ENCODE peak calls at places on chromosomes 13 and 19, in seven cellular contexts. Q, S, M, R, A, G and C are unnamed samples.

GRCh38 chr13:29595380-29596063 is at the start of gene SLC7A1:
- DNase-seq in A (peak), Q (peak), R (no peak), G (peak), S (peak), M (peak), C (peak)

GRCh38 chr13:113369881-113370280 is 6.0 kb upstream of the GRTP1 start:
- DNase-seq in R (no peak), M (no peak), G (no peak), A (no peak), S (no peak), Q (no peak), C (no peak)

GRCh38 chr19:57816652-57817051 is 1.9 kb upstream of the ZNF552 start:
- DNase-seq in G (peak), M (no peak), R (no peak), S (no peak), Q (no peak), A (no peak), C (no peak)

GRCh38 chr13:48975926-48976676 is 389 bp downstream of the FNDC3A start:
- DNase-seq in G (peak), R (peak), Q (peak), M (peak), A (peak), S (peak), C (peak)

GRCh38 chr19:18157465-18158063 is 4.6 kb downstream of the PIK3R2 start:
- DNase-seq in A (no peak), Q (no peak), S (no peak), R (no peak), M (no peak), G (no peak), C (peak)

GRCh38 chr13:111114362-111115050 is 604 bp upstream of the ARHGEF7 start:
- DNase-seq in G (peak), Q (no peak), A (no peak), R (no peak), S (no peak), M (peak), C (peak)

GRCh38 chr19:38665950-38666661 is 18.7 kb downstream of the ACTN4 start:
- DNase-seq in R (no peak), M (peak), A (no peak), Q (peak), S (peak), G (peak), C (no peak)

GRCh38 chr13:44432595-44432994 is 59.0 kb downstream of the SERP2 start:
- DNase-seq in S (no peak), A (no peak), M (peak), R (no peak), Q (no peak), G (no peak), C (no peak)

GRCh38 chr19:1912760-1913505 is 7.7 kb downstream of the ADAT3 start:
- DNase-seq in G (no peak), A (no peak), R (no peak), S (no peak), M (no peak), Q (no peak), C (no peak)

GRCh38 chr13:112233716-112234115 is 142.4 kb upstream of the SPACA7 start:
- DNase-seq in R (no peak), A (no peak), G (no peak), Q (no peak), S (no peak), M (no peak), C (no peak)

GRCh38 chr13:82259284-82259683 is 1623.0 kb downstream of the SLITRK1 start:
- DNase-seq in S (no peak), G (no peak), Q (no peak), R (no peak), A (no peak), M (no peak), C (no peak)

GRCh38 chr19:44907613-44908012 is 2.0 kb downstream of the APOE start:
- DNase-seq in S (peak), A (no peak), Q (no peak), G (no peak), M (no peak), R (no peak), C (no peak)

GRCh38 chr13:23628250-23628649 is 58.0 kb downstream of the TNFRSF19 start:
- DNase-seq in Q (no peak), G (no peak), A (no peak), R (no peak), S (no peak), M (no peak), C (no peak)

GRCh38 chr19:52566588-52566987 is 3.5 kb upstream of the ZNF701 start:
- DNase-seq in M (peak), G (peak), S (peak), A (peak), Q (no peak), R (peak), C (no peak)

GRCh38 chr13:59477011-59477410 is 686.7 kb downstream of the DIAPH3 start:
- DNase-seq in M (no peak), S (no peak), G (peak), R (no peak), Q (no peak), A (peak), C (no peak)
- TF ChIP-seq CTCF in M (peak), S (peak), G (peak), R (peak), Q (peak), A (peak), C (peak)

GRCh38 chr19:6393982-6394412 is 1.0 kb upstream of the GTF2F1 start:
- DNase-seq in M (no peak), S (no peak), R (no peak), Q (no peak), G (no peak), A (no peak), C (no peak)

GRCh38 chr19:6394831-6395230 is 1.9 kb upstream of the GTF2F1 start:
- DNase-seq in A (no peak), R (no peak), G (no peak), M (no peak), Q (no peak), S (no peak), C (no peak)

GRCh38 chr19:6392219-6393073 is 518 bp downstream of the GTF2F1 start:
- DNase-seq in M (no peak), A (no peak), Q (no peak), G (no peak), S (no peak), R (no peak), C (no peak)

GRCh38 chr19:6396305-6396704 is 3.3 kb upstream of the GTF2F1 start:
- DNase-seq in A (no peak), S (no peak), G (no peak), R (no peak), Q (no peak), M (no peak), C (no peak)

GRCh38 chr19:6393074-6393981 is at the start of gene GTF2F1:
- DNase-seq in Q (peak), S (peak), R (peak), M (peak), G (peak), A (peak), C (peak)
- TF ChIP-seq CTCF in Q (peak), S (no peak), R (peak), M (peak), G (peak), A (peak), C (no peak)

GRCh38 chr13:41402695-41403511 is 54.4 kb upstream of the RGCC start:
- DNase-seq in Q (no peak), M (no peak), A (peak), S (no peak), G (no peak), R (no peak), C (no peak)

GRCh38 chr13:41405367-41405766 is 52.0 kb upstream of the RGCC start:
- DNase-seq in S (no peak), A (no peak), Q (no peak), R (no peak), G (no peak), M (no peak), C (no peak)

GRCh38 chr13:41398494-41399190 is 58.7 kb upstream of the RGCC start:
- DNase-seq in G (peak), A (no peak), S (no peak), R (no peak), M (peak), Q (no peak), C (no peak)

GRCh38 chr13:41403983-41404382 is 53.4 kb upstream of the RGCC start:
- DNase-seq in M (no peak), G (no peak), S (no peak), A (no peak), Q (no peak), R (no peak), C (no peak)

DNA sequence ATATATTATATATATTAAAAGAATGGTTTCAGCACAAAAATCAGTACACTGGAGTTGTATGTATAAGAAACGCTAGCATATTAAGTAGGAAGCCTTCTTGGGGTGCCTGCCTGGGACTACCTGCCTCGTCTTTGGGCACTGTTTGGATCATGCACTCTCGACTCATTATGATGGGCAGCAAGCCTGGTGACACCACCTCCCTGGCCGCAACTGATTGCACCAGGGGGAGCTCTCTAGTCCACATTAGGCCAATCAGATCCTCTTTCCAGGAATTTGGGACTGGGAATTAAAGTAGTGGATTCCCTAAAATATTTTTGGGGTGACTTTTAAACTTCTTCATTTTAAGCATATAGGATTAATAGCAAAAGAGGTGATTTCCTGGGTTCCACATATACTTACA is 56.0 kb upstream of the RGCC start:
- DNase-seq in M (no peak), R (no peak), G (no peak), A (no peak), S (no peak), Q (no peak), C (peak)
- TF ChIP-seq CTCF in M (no peak), R (no peak), G (no peak), A (peak), S (no peak), Q (no peak), C (no peak)

GRCh38 chr19:28641395-28641794 is 571.6 kb downstream of the UQCRFS1 start:
- DNase-seq in R (no peak), Q (no peak), M (no peak), G (no peak), S (no peak), A (no peak), C (peak)
- TF ChIP-seq CTCF in R (no peak), Q (no peak), M (no peak), G (no peak), S (no peak), A (no peak), C (no peak)

DNA sequence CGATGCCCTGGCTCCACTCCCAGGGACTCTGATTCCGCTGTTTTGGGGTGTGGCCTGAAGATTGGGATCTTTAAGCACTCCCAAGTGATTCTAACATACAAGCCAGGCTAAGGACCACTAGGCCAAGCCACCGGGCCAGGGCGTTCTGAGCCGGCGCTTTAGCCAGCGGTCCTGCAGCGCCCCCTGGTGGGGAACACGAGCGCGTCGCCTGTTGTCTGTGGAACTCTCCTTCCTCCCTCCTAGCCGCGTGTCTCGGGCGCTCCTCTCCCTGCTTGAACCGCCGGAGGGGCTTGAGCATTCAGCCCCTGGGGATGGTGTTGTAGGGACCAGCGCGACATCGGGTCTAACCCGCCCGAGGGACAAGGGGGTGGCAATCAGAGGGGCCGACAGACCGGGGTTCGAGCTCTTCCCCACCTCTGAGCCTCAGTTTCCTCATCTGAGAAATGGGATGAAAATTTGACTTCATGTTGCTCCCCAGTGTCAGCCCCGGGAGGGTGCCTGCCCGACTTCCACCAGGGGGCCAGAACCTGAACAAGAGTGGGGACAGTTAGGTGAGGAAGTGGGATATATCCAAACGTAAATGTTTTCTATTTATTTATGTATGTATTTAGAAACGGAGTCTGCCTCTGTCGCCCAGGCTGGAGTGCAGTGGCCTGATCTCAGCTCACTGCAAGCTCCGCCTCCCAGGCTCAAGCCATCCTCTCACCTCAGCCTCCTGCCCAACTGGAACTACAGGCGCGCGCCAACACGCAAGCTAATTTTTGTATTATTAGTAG is 18.0 kb upstream of the PNMA8B start:
- DNase-seq in R (no peak), M (peak), Q (peak), G (peak), S (peak), A (peak), C (peak)
- TF ChIP-seq CTCF in R (peak), M (peak), Q (peak), G (peak), S (peak), A (peak), C (peak)